ENCODE peak calls at places on chromosomes 3 and 15, in five cellular contexts. One of them, this sample, is unnamed.

GRCh38 chr3:77254967-77255831 is 215.3 kb downstream of the ROBO2 start:
- DNase-seq in caudate nucleus: no peak
- DNase-seq in AG09309: peak; percentile 13
- DNase-seq in stimulated activated CD4-positive, alpha-beta T cell treated with anti-CD3 and anti-CD28 coated beads, Interleukin-15, amount 100 ng/mL, for 1 hour: no peak
- DNase-seq in astrocyte: peak; percentile 12
- DNase-seq in this sample: peak; percentile 25

GRCh38 chr15:36884404-36885335 is 215.7 kb downstream of the MEIS2 start:
- DNase-seq in caudate nucleus: no peak
- DNase-seq in AG09309: no peak
- DNase-seq in stimulated activated CD4-positive, alpha-beta T cell treated with anti-CD3 and anti-CD28 coated beads, Interleukin-15, amount 100 ng/mL, for 1 hour: no peak
- DNase-seq in astrocyte: no peak
- DNase-seq in this sample: no peak

GRCh38 chr15:71627188-71627587 is 183.2 kb upstream of the NR2E3 start:
- DNase-seq in caudate nucleus: no peak
- DNase-seq in stimulated activated CD4-positive, alpha-beta T cell treated with anti-CD3 and anti-CD28 coated beads, Interleukin-15, amount 100 ng/mL, for 1 hour: no peak
- DNase-seq in astrocyte: no peak
- DNase-seq in AG09309: no peak
- DNase-seq in this sample: no peak

GRCh38 chr15:57972801-57973311 is 92.7 kb downstream of the ALDH1A2 start:
- DNase-seq in astrocyte: no peak
- DNase-seq in stimulated activated CD4-positive, alpha-beta T cell treated with anti-CD3 and anti-CD28 coated beads, Interleukin-15, amount 100 ng/mL, for 1 hour: no peak
- DNase-seq in caudate nucleus: no peak
- DNase-seq in AG09309: no peak
- DNase-seq in this sample: no peak

GRCh38 chr15:66515901-66516322 is 10.8 kb downstream of the ZWILCH start:
- DNase-seq in stimulated activated CD4-positive, alpha-beta T cell treated with anti-CD3 and anti-CD28 coated beads, Interleukin-15, amount 100 ng/mL, for 1 hour: no peak
- DNase-seq in astrocyte: no peak
- DNase-seq in AG09309: no peak
- DNase-seq in caudate nucleus: no peak
- DNase-seq in this sample: no peak

GRCh38 chr15:90691369-90691768 is 25.8 kb upstream of the BLM start:
- DNase-seq in stimulated activated CD4-positive, alpha-beta T cell treated with anti-CD3 and anti-CD28 coated beads, Interleukin-15, amount 100 ng/mL, for 1 hour: no peak
- DNase-seq in caudate nucleus: no peak
- DNase-seq in AG09309: no peak
- DNase-seq in astrocyte: no peak
- DNase-seq in this sample: no peak

GRCh38 chr3:104596054-104596453 is 770.7 kb upstream of the ALCAM start:
- DNase-seq in caudate nucleus: no peak
- DNase-seq in astrocyte: no peak
- DNase-seq in AG09309: no peak
- DNase-seq in stimulated activated CD4-positive, alpha-beta T cell treated with anti-CD3 and anti-CD28 coated beads, Interleukin-15, amount 100 ng/mL, for 1 hour: no peak
- DNase-seq in this sample: no peak

GRCh38 chr15:100601158-100601557 is 826 bp downstream of the LINS1 start:
- DNase-seq in AG09309: no peak
- DNase-seq in astrocyte: peak; percentile 4
- DNase-seq in stimulated activated CD4-positive, alpha-beta T cell treated with anti-CD3 and anti-CD28 coated beads, Interleukin-15, amount 100 ng/mL, for 1 hour: no peak
- DNase-seq in caudate nucleus: no peak
- DNase-seq in this sample: no peak

GRCh38 chr15:60787737-60788513 is 309.0 kb upstream of the ICE2 start:
- DNase-seq in astrocyte: no peak
- DNase-seq in AG09309: no peak
- DNase-seq in caudate nucleus: no peak
- DNase-seq in stimulated activated CD4-positive, alpha-beta T cell treated with anti-CD3 and anti-CD28 coated beads, Interleukin-15, amount 100 ng/mL, for 1 hour: no peak
- DNase-seq in this sample: no peak

GRCh38 chr3:46690798-46691197 is 2.7 kb downstream of the ALS2CL start:
- DNase-seq in astrocyte: no peak
- DNase-seq in stimulated activated CD4-positive, alpha-beta T cell treated with anti-CD3 and anti-CD28 coated beads, Interleukin-15, amount 100 ng/mL, for 1 hour: no peak
- DNase-seq in caudate nucleus: no peak
- DNase-seq in AG09309: no peak
- DNase-seq in this sample: no peak

GRCh38 chr15:75452968-75453702 is 1.6 kb upstream of the SIN3A start:
- DNase-seq in caudate nucleus: no peak
- DNase-seq in AG09309: no peak
- DNase-seq in astrocyte: peak; percentile 10
- DNase-seq in stimulated activated CD4-positive, alpha-beta T cell treated with anti-CD3 and anti-CD28 coated beads, Interleukin-15, amount 100 ng/mL, for 1 hour: peak; percentile 2
- DNase-seq in this sample: no peak